ENCODE peak calls at places on chromosomes 13 and 19, in six cellular contexts. G, Q, F, O, S and X are unnamed samples.

GRCh38 chr19:39546599-39546998 is 6.6 kb upstream of the EID2 start:
- DNase-seq in G (no peak), Q (no peak), F (no peak), O (no peak), S (no peak), X (no peak)

GRCh38 chr19:55005684-55006488 is 32.2 kb downstream of the GP6 start:
- DNase-seq in G (peak), Q (peak), F (peak), O (no peak), S (no peak), X (peak)

GRCh38 chr13:66518068-66518467 is 712.1 kb downstream of the PCDH9 start:
- DNase-seq in G (no peak), Q (no peak), F (no peak), O (no peak), S (no peak), X (no peak)

GRCh38 chr19:52943884-52944643 is 18.6 kb downstream of the ZNF816 start:
- DNase-seq in G (no peak), Q (no peak), F (no peak), O (no peak), S (no peak), X (no peak)

GRCh38 chr13:26914624-26915023 is 154.0 kb upstream of the GPR12 start:
- DNase-seq in G (no peak), Q (no peak), F (no peak), O (no peak), S (no peak), X (no peak)

GRCh38 chr19:50173144-50173543 is 10.1 kb upstream of the IZUMO2 start:
- DNase-seq in G (no peak), Q (no peak), F (no peak), O (no peak), S (no peak), X (no peak)

GRCh38 chr13:106163426-106163825 is 372.0 kb downstream of the EFNB2 start:
- DNase-seq in G (no peak), Q (no peak), F (no peak), O (no peak), S (no peak), X (no peak)

GRCh38 chr13:47299316-47299715 is 402.5 kb upstream of the HTR2A start:
- DNase-seq in G (no peak), Q (no peak), F (no peak), O (no peak), S (no peak), X (no peak)

GRCh38 chr13:104114111-104114510 is 1047.9 kb upstream of the SLC10A2 start:
- DNase-seq in G (peak), Q (no peak), F (no peak), O (no peak), S (no peak), X (no peak)

GRCh38 chr19:5230730-5231555 is 109.7 kb downstream of the PTPRS start:
- DNase-seq in G (no peak), Q (no peak), F (no peak), O (no peak), S (no peak), X (no peak)

GRCh38 chr13:41411536-41411935 is 45.8 kb upstream of the RGCC start:
- DNase-seq in G (peak), Q (no peak), F (no peak), O (no peak), S (no peak), X (no peak)